ENCODE peak calls at places on chromosomes 6 and 20, in five cellular contexts. U is substantia nigra; R is NCI-H345; B is osteocyte; Q is naive thymus-derived CD4-positive, alpha-beta T cell. N is an unnamed sample.

GRCh38 chr20:33914871-33915270 is 78.8 kb upstream of the RALY start:
- DNase-seq in U (no peak), R (peak; percentile 10), B (no peak), Q (no peak), N (no peak)

GRCh38 chr6:112332274-112332673 is 14.9 kb upstream of the RFPL4B start:
- DNase-seq in U (no peak), R (no peak), B (no peak), Q (no peak), N (no peak)

GRCh38 chr20:24494460-24494920 is 25.1 kb downstream of the SYNDIG1 start:
- DNase-seq in U (no peak), R (no peak), B (peak; percentile 77), Q (no peak), N (no peak)

GRCh38 chr6:13413466-13413862 is 73.9 kb downstream of the GFOD1 start:
- DNase-seq in U (no peak), R (no peak), B (no peak), Q (no peak), N (no peak)

GRCh38 chr6:113758725-113759576 is 98.2 kb upstream of the MARCKS start:
- DNase-seq in U (no peak), R (no peak), B (no peak), Q (no peak), N (no peak)

GRCh38 chr6:6283747-6284146 is 36.7 kb downstream of the F13A1 start:
- DNase-seq in U (no peak), R (no peak), B (no peak), Q (no peak), N (no peak)

GRCh38 chr20:50406610-50407136 is 103.5 kb upstream of the PTPN1 start:
- DNase-seq in U (no peak), R (no peak), B (no peak), Q (no peak), N (no peak)

GRCh38 chr6:137697267-137697938 is 169.7 kb upstream of the TNFAIP3 start:
- DNase-seq in U (no peak), R (no peak), B (no peak), Q (no peak), N (no peak)

GRCh38 chr20:16821211-16822089 is 73.3 kb downstream of the OTOR start:
- DNase-seq in U (no peak), R (peak; percentile 54), B (no peak), Q (no peak), N (no peak)

GRCh38 chr6:14811760-14812428 is 434.0 kb upstream of the JARID2 start:
- DNase-seq in U (no peak), R (no peak), B (no peak), Q (no peak), N (no peak)

GRCh38 chr6:52566853-52567279 is 10.0 kb downstream of the TRAM2 start:
- DNase-seq in U (no peak), R (no peak), B (no peak), Q (no peak), N (no peak)

GRCh38 chr20:7629880-7630279 is 310.4 kb downstream of the HAO1 start:
- DNase-seq in U (no peak), R (no peak), B (no peak), Q (no peak), N (no peak)

GRCh38 chr6:157984686-157985225 is 3.1 kb downstream of the SYNJ2 start:
- DNase-seq in U (no peak), R (no peak), B (no peak), Q (no peak), N (no peak)

GRCh38 chr6:131182991-131183425 is 47.7 kb downstream of the AKAP7 start:
- DNase-seq in U (peak; percentile 28), R (no peak), B (no peak), Q (peak; percentile 6), N (no peak)

GRCh38 chr6:3230275-3231212 is 3.1 kb upstream of the TUBB2B start:
- DNase-seq in U (peak; percentile 62), R (peak; percentile 66), B (no peak), Q (no peak), N (peak; percentile 37)

GRCh38 chr6:166440106-166440505 is 57.4 kb upstream of the MPC1 start:
- DNase-seq in U (no peak), R (no peak), B (no peak), Q (no peak), N (no peak)

GRCh38 chr6:126824226-126824625 is 294.2 kb upstream of the RSPO3 start:
- DNase-seq in U (no peak), R (no peak), B (no peak), Q (no peak), N (no peak)

GRCh38 chr6:46130665-46131064 is 876 bp downstream of the ENPP4 start:
- DNase-seq in U (no peak), R (no peak), B (no peak), Q (no peak), N (no peak)

GRCh38 chr20:24840121-24840713 is 108.9 kb upstream of the CST7 start:
- DNase-seq in U (no peak), R (no peak), B (peak; percentile 65), Q (no peak), N (no peak)

GRCh38 chr20:17680836-17681740 is 954 bp downstream of the RRBP1 start:
- DNase-seq in U (peak; percentile 83), R (peak; percentile 84), B (peak; percentile 96), Q (peak; percentile 86), N (peak; percentile 64)

N was measured in anterior cingulate cortex.